ENCODE peak calls at places on chromosomes 2 and 18, in four cellular contexts. One of them, this sample, is unnamed.

GRCh38 chr2:241891315-241891987 is 21.9 kb downstream of the RTP5 start:
- DNase-seq in HepG2: no peak
- DNase-seq in GM12878: no peak
- DNase-seq in K562: no peak
- DNase-seq in this sample: no peak

GRCh38 chr2:38709515-38710194 is 41.5 kb downstream of the SRSF7 start:
- DNase-seq in K562: no peak
- DNase-seq in HepG2: no peak
- DNase-seq in GM12878: peak; percentile 35
- DNase-seq in this sample: no peak

GRCh38 chr2:127084611-127085031 is 22.3 kb downstream of the BIN1 start:
- DNase-seq in HepG2: no peak
- DNase-seq in K562: no peak
- DNase-seq in GM12878: no peak
- DNase-seq in this sample: no peak

GRCh38 chr2:100953406-100954043 is 48.6 kb upstream of the RPL31 start:
- DNase-seq in HepG2: no peak
- DNase-seq in GM12878: no peak
- DNase-seq in K562: no peak
- DNase-seq in this sample: no peak

GRCh38 chr2:151053661-151053990 is 208.0 kb downstream of the RBM43 start:
- DNase-seq in K562: no peak
- DNase-seq in GM12878: no peak
- DNase-seq in HepG2: no peak
- DNase-seq in this sample: no peak

GRCh38 chr2:98915751-98916358 is 20.2 kb downstream of the CRACDL start:
- DNase-seq in HepG2: no peak
- DNase-seq in GM12878: no peak
- DNase-seq in K562: no peak
- DNase-seq in this sample: no peak

GRCh38 chr2:11583203-11583752 is 49.4 kb downstream of the GREB1 start:
- DNase-seq in K562: no peak
- DNase-seq in HepG2: peak; percentile 64
- DNase-seq in GM12878: no peak
- DNase-seq in this sample: peak; percentile 51

GRCh38 chr2:16832910-16833309 is 167.3 kb upstream of the CYRIA start:
- DNase-seq in GM12878: no peak
- DNase-seq in K562: no peak
- DNase-seq in HepG2: no peak
- DNase-seq in this sample: no peak

GRCh38 chr2:236552586-236552985 is 17.0 kb upstream of the ACKR3 start:
- DNase-seq in GM12878: no peak
- DNase-seq in K562: no peak
- DNase-seq in HepG2: no peak
- DNase-seq in this sample: no peak

GRCh38 chr2:239225921-239226561 is 174.8 kb downstream of the HDAC4 start:
- DNase-seq in HepG2: no peak
- DNase-seq in K562: no peak
- DNase-seq in GM12878: no peak
- DNase-seq in this sample: no peak

GRCh38 chr2:55137024-55137958 is 87.0 kb upstream of the RTN4 start:
- DNase-seq in K562: no peak
- DNase-seq in GM12878: no peak
- DNase-seq in HepG2: no peak
- DNase-seq in this sample: no peak

GRCh38 chr2:57693177-57693576 is 353.4 kb upstream of the VRK2 start:
- DNase-seq in GM12878: no peak
- DNase-seq in K562: no peak
- DNase-seq in HepG2: no peak
- DNase-seq in this sample: no peak

GRCh38 chr2:104852161-104852689 is 1.7 kb upstream of the POU3F3 start:
- DNase-seq in HepG2: no peak
- DNase-seq in GM12878: no peak
- DNase-seq in K562: no peak
- DNase-seq in this sample: no peak

GRCh38 chr18:58223717-58224424 is 179.8 kb downstream of the NEDD4L start:
- DNase-seq in K562: peak; percentile 18
- DNase-seq in GM12878: no peak
- DNase-seq in HepG2: peak; percentile 81
- DNase-seq in this sample: peak; percentile 86

GRCh38 chr2:71609958-71610357 is 156.6 kb downstream of the DYSF start:
- DNase-seq in GM12878: no peak
- DNase-seq in HepG2: no peak
- DNase-seq in K562: no peak
- DNase-seq in this sample: peak; percentile 42

GRCh38 chr18:10131036-10131774 is 217.4 kb downstream of the VAPA start:
- DNase-seq in GM12878: no peak
- DNase-seq in HepG2: no peak
- DNase-seq in K562: no peak
- DNase-seq in this sample: no peak

GRCh38 chr18:2495381-2495780 is 75.9 kb downstream of the METTL4 start:
- DNase-seq in GM12878: no peak
- DNase-seq in HepG2: no peak
- DNase-seq in K562: no peak
- DNase-seq in this sample: no peak

GRCh38 chr2:45224321-45224995 is 215.2 kb upstream of the SIX2 start:
- DNase-seq in GM12878: no peak
- DNase-seq in HepG2: no peak
- DNase-seq in K562: no peak
- DNase-seq in this sample: no peak

GRCh38 chr2:74238879-74239278 is 40.5 kb downstream of the MTHFD2 start:
- DNase-seq in GM12878: no peak
- DNase-seq in HepG2: no peak
- DNase-seq in K562: no peak
- DNase-seq in this sample: no peak

GRCh38 chr18:49019446-49020045 is 68.8 kb upstream of the SMAD7 start:
- DNase-seq in GM12878: peak; percentile 9
- DNase-seq in HepG2: no peak
- DNase-seq in K562: no peak
- DNase-seq in this sample: no peak

GRCh38 chr2:33240178-33240577 is 236.3 kb upstream of the RASGRP3 start:
- DNase-seq in K562: no peak
- DNase-seq in GM12878: no peak
- DNase-seq in HepG2: peak; percentile 66
- DNase-seq in this sample: no peak

GRCh38 chr2:235263205-235264120 is 230.4 kb upstream of the AGAP1 start:
- DNase-seq in HepG2: peak; percentile 86
- DNase-seq in K562: no peak
- DNase-seq in GM12878: no peak
- DNase-seq in this sample: peak; percentile 94

GRCh38 chr2:197261808-197262226 is 48.8 kb downstream of the ANKRD44 start:
- DNase-seq in HepG2: no peak
- DNase-seq in GM12878: peak; percentile 91
- DNase-seq in K562: no peak
- DNase-seq in this sample: no peak

GRCh38 chr2:222930862-222931261 is 70.0 kb downstream of the ACSL3 start:
- DNase-seq in HepG2: no peak
- DNase-seq in K562: no peak
- DNase-seq in GM12878: no peak
- DNase-seq in this sample: no peak

GRCh38 chr2:118665784-118666529 is 181.5 kb downstream of the EN1 start:
- DNase-seq in K562: no peak
- DNase-seq in HepG2: no peak
- DNase-seq in GM12878: no peak
- DNase-seq in this sample: no peak

GRCh38 chr2:121944072-121944829 is 188.8 kb downstream of the TSN start:
- DNase-seq in GM12878: no peak
- DNase-seq in HepG2: no peak
- DNase-seq in K562: no peak
- DNase-seq in this sample: peak; percentile 14
- TF ChIP-seq CHD4 in GM12878: no peak
- TF ChIP-seq CHD4 in HepG2: no peak
- TF ChIP-seq CHD4 in K562: no peak
- TF ChIP-seq CHD4 in this sample: no peak

GRCh38 chr2:170344663-170345099 is 166.7 kb downstream of the MYO3B start:
- DNase-seq in HepG2: no peak
- DNase-seq in K562: no peak
- DNase-seq in GM12878: no peak
- DNase-seq in this sample: no peak

GRCh38 chr2:170341684-170342631 is 164.0 kb downstream of the MYO3B start:
- DNase-seq in HepG2: no peak
- DNase-seq in K562: no peak
- DNase-seq in GM12878: no peak
- DNase-seq in this sample: no peak

GRCh38 chr2:170350929-170351826 is 173.2 kb downstream of the MYO3B start:
- DNase-seq in K562: no peak
- DNase-seq in HepG2: no peak
- DNase-seq in GM12878: no peak
- DNase-seq in this sample: no peak

GRCh38 chr2:170340693-170341068 is 162.7 kb downstream of the MYO3B start:
- DNase-seq in GM12878: peak; percentile 60
- DNase-seq in K562: no peak
- DNase-seq in HepG2: no peak
- DNase-seq in this sample: no peak

DNA sequence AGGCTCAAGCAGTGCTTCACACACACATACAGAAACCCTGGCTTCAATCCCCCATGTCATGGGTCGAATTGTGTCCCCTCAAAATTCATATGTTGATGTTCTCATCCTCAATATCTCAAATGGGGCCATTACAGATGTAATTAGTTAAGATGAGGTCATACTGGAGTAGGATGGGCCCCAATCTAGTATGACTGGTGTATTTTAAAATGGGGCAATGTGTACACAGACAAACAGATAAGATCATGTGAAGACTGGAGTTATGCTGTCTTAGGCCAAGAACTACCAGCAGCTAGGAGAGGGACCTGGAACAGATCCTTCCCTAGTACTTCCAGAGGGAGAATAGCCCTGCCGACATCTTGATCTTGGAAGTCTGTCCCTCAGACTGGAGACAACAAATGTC is 167.7 kb downstream of the MYO3B start:
- DNase-seq in HepG2: no peak
- DNase-seq in GM12878: no peak
- DNase-seq in K562: no peak
- DNase-seq in this sample: no peak
- TF ChIP-seq CHD4 in HepG2: no peak
- TF ChIP-seq CHD4 in GM12878: no peak
- TF ChIP-seq CHD4 in K562: no peak
- TF ChIP-seq CHD4 in this sample: no peak

GRCh38 chr2:228681426-228681825 is 499.9 kb upstream of the SPHKAP start:
- DNase-seq in K562: no peak
- DNase-seq in GM12878: no peak
- DNase-seq in HepG2: no peak
- DNase-seq in this sample: no peak

GRCh38 chr2:228678110-228678509 is 496.6 kb upstream of the SPHKAP start:
- DNase-seq in GM12878: no peak
- DNase-seq in HepG2: no peak
- DNase-seq in K562: no peak
- DNase-seq in this sample: no peak

DNA sequence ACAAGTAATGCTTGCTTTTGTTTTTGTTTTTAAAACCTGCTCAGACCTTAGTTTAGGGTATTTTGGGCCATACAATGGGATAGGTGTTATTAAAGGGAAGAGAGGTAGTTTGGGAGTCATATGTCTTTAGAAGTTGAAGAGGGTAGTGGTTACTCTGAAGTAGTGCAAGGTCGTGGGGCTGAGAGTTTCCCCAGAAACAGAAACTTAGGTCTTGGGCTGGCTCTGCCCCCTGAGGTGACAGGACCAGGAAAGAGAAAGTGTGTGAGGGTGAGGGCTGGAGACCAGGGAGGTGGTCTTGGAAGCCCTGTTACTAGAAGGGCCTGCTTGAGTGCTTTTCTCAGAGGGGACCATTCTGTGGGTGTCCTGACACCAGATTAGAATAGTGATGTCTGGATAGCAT is 500.5 kb upstream of the SPHKAP start:
- DNase-seq in HepG2: no peak
- DNase-seq in GM12878: no peak
- DNase-seq in K562: no peak
- DNase-seq in this sample: no peak
- TF ChIP-seq CHD4 in HepG2: no peak
- TF ChIP-seq CHD4 in GM12878: no peak
- TF ChIP-seq CHD4 in K562: no peak
- TF ChIP-seq CHD4 in this sample: no peak

GRCh38 chr2:144894612-144895300 is 374.8 kb upstream of the ZEB2 start:
- DNase-seq in HepG2: no peak
- DNase-seq in GM12878: no peak
- DNase-seq in K562: no peak
- DNase-seq in this sample: no peak

GRCh38 chr2:144889348-144889747 is 369.4 kb upstream of the ZEB2 start:
- DNase-seq in GM12878: no peak
- DNase-seq in HepG2: no peak
- DNase-seq in K562: no peak
- DNase-seq in this sample: no peak

GRCh38 chr2:144886847-144887246 is 366.9 kb upstream of the ZEB2 start:
- DNase-seq in K562: no peak
- DNase-seq in GM12878: no peak
- DNase-seq in HepG2: no peak
- DNase-seq in this sample: no peak

DNA sequence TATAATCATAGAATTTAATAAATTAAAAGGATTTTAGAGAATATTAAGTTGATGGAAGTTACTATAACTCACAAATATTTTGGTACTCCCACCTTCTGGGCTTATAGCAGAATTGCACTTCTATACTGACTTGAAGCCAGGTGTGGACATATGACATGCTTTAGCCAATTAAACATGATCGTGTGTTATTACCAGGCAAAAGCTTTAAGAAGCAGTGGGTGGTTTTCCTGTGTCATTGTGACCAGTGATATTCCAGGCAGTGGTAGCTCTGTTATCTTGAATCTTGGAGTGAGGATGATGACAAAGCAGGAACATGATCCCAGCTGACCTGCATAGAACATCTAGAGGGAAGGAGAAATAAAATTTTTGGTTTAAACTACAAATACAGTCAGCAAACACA is 370.9 kb upstream of the ZEB2 start:
- DNase-seq in GM12878: no peak
- DNase-seq in K562: peak; percentile 16
- DNase-seq in HepG2: no peak
- DNase-seq in this sample: peak; percentile 69
- TF ChIP-seq CHD4 in GM12878: no peak
- TF ChIP-seq CHD4 in K562: no peak
- TF ChIP-seq CHD4 in HepG2: no peak
- TF ChIP-seq CHD4 in this sample: no peak

GRCh38 chr2:203918839-203919238 is 17.7 kb upstream of the ICOS start:
- DNase-seq in GM12878: no peak
- DNase-seq in HepG2: no peak
- DNase-seq in K562: no peak
- DNase-seq in this sample: no peak
- TF ChIP-seq CHD4 in GM12878: no peak
- TF ChIP-seq CHD4 in HepG2: no peak
- TF ChIP-seq CHD4 in K562: no peak
- TF ChIP-seq CHD4 in this sample: no peak

GRCh38 chr18:5506174-5506573 is 37.6 kb downstream of the EPB41L3 start:
- DNase-seq in HepG2: no peak
- DNase-seq in GM12878: no peak
- DNase-seq in K562: no peak
- DNase-seq in this sample: no peak

GRCh38 chr18:5503740-5504139 is 40.1 kb downstream of the EPB41L3 start:
- DNase-seq in K562: no peak
- DNase-seq in GM12878: no peak
- DNase-seq in HepG2: no peak
- DNase-seq in this sample: no peak

GRCh38 chr18:5498452-5498851 is 45.3 kb downstream of the EPB41L3 start:
- DNase-seq in GM12878: no peak
- DNase-seq in K562: no peak
- DNase-seq in HepG2: no peak
- DNase-seq in this sample: no peak

GRCh38 chr18:5500158-5500939 is 43.4 kb downstream of the EPB41L3 start:
- DNase-seq in GM12878: no peak
- DNase-seq in HepG2: no peak
- DNase-seq in K562: no peak
- DNase-seq in this sample: no peak
- TF ChIP-seq CHD4 in GM12878: no peak
- TF ChIP-seq CHD4 in HepG2: no peak
- TF ChIP-seq CHD4 in K562: no peak
- TF ChIP-seq CHD4 in this sample: no peak